ENCODE peak calls at places on chromosomes 11 and 22, in four cellular contexts. H is activated effector memory CD4-positive, alpha-beta T cell treated with anti-CD3 and anti-CD28 coated beads, Interleukin-2, amount 50 U/mL, for 16 hours; E is stromal cell of bone marrow; G is HCEC 1CT. F is an unnamed sample.

GRCh38 chr22:19876941-19877625 is 22.4 kb upstream of the GNB1L start:
- DNase-seq in H (peak), E (no peak), G (no peak), F (no peak)

GRCh38 chr11:32809313-32809712 is 14.9 kb upstream of the CCDC73 start:
- DNase-seq in H (peak), E (peak), G (peak), F (peak)

GRCh38 chr11:95076416-95076815 is 9.7 kb downstream of the SRSF8 start:
- DNase-seq in H (no peak), E (peak), G (peak), F (no peak)

GRCh38 chr11:118306556-118306955 is 2.0 kb downstream of the CD3E start:
- DNase-seq in H (peak), E (no peak), G (no peak), F (no peak)

GRCh38 chr11:94884322-94884721 is 89.0 kb downstream of the CWC15 start:
- DNase-seq in H (no peak), E (no peak), G (no peak), F (no peak)

GRCh38 chr11:61270354-61271070 is 24.6 kb downstream of the VWCE start:
- DNase-seq in H (no peak), E (peak), G (peak), F (no peak)

GRCh38 chr11:123308077-123308476 is 113.0 kb upstream of the CLMP start:
- DNase-seq in H (no peak), E (peak), G (peak), F (no peak)

GRCh38 chr11:22304337-22304961 is 33.7 kb upstream of the SLC17A6 start:
- DNase-seq in H (no peak), E (no peak), G (peak), F (no peak)

GRCh38 chr22:44847380-44847779 is 95.0 kb downstream of the ARHGAP8 start:
- DNase-seq in H (no peak), E (no peak), G (no peak), F (no peak)

GRCh38 chr11:65634440-65634839 is 3.5 kb upstream of the SIPA1 start:
- DNase-seq in H (no peak), E (no peak), G (no peak), F (no peak)

GRCh38 chr11:9280655-9281301 is 15.6 kb upstream of the DENND5A start:
- DNase-seq in H (peak), E (peak), G (no peak), F (peak)

GRCh38 chr22:37057226-37057625 is 5.7 kb downstream of the KCTD17 start:
- DNase-seq in H (no peak), E (no peak), G (no peak), F (no peak)

GRCh38 chr11:1401656-1402221 is 12.0 kb downstream of the BRSK2 start:
- DNase-seq in H (peak), E (peak), G (peak), F (no peak)

GRCh38 chr11:104663190-104664140 is 234.8 kb downstream of the CASP12 start:
- DNase-seq in H (no peak), E (no peak), G (peak), F (no peak)

GRCh38 chr11:63871962-63872832 is 33.3 kb downstream of the MARK2 start:
- DNase-seq in H (peak), E (peak), G (peak), F (peak)

GRCh38 chr22:23257889-23258825 is 77.8 kb downstream of the BCR start:
- DNase-seq in H (no peak), E (no peak), G (no peak), F (no peak)

GRCh38 chr22:30305519-30305905 is 16.2 kb upstream of the CASTOR1 start:
- DNase-seq in H (peak), E (no peak), G (no peak), F (peak)

GRCh38 chr11:107592813-107593212 is 1.9 kb downstream of the ELMOD1 start:
- DNase-seq in H (no peak), E (no peak), G (no peak), F (no peak)

GRCh38 chr11:75292943-75293342 is 52.4 kb downstream of the TPBGL start:
- DNase-seq in H (no peak), E (no peak), G (no peak), F (no peak)

GRCh38 chr11:107859459-107860239 is 1.1 kb upstream of the SLC35F2 start:
- DNase-seq in H (peak), E (no peak), G (no peak), F (peak)

GRCh38 chr22:47276219-47276843 is 513.9 kb downstream of the TBC1D22A start:
- DNase-seq in H (peak), E (no peak), G (no peak), F (no peak)

GRCh38 chr22:23608583-23608982 is 23.5 kb downstream of the DRICH1 start:
- DNase-seq in H (no peak), E (no peak), G (peak), F (no peak)

GRCh38 chr22:46011627-46012181 is 34.7 kb upstream of the WNT7B start:
- DNase-seq in H (no peak), E (no peak), G (no peak), F (no peak)

GRCh38 chr11:47216141-47216798 is 1.5 kb downstream of the DDB2 start:
- DNase-seq in H (peak), E (peak), G (peak), F (peak)

GRCh38 chr22:17915676-17916075 is 108.7 kb downstream of the MICAL3 start:
- DNase-seq in H (no peak), E (no peak), G (no peak), F (no peak)

GRCh38 chr11:26901162-26901561 is 92.8 kb upstream of the FIBIN start:
- DNase-seq in H (no peak), E (peak), G (no peak), F (no peak)

GRCh38 chr11:20070459-20070858 is 89.8 kb downstream of the DBX1 start:
- DNase-seq in H (no peak), E (no peak), G (no peak), F (no peak)

GRCh38 chr11:2914475-2915195 is 14.6 kb downstream of the PHLDA2 start:
- DNase-seq in H (no peak), E (no peak), G (no peak), F (no peak)

GRCh38 chr11:108853151-108853550 is 188.3 kb downstream of the DDX10 start:
- DNase-seq in H (no peak), E (no peak), G (no peak), F (no peak)

GRCh38 chr11:64253481-64253880 is 2.2 kb downstream of the PLCB3 start:
- DNase-seq in H (no peak), E (no peak), G (no peak), F (no peak)